ENCODE peak calls at places on chromosome X, in seven cellular contexts. E is astrocyte of the spinal cord, V is AG09309, A is cardiac fibroblast, C is breast epithelium, S is MM.1S, K is right lobe of liver. Y is an unnamed sample.

GRCh38 chrX:98067611-98068010 is 1183.9 kb downstream of the RPA4 start:
- DNase-seq in E (peak), V (no peak), S (no peak), K (no peak), A (peak), C (no peak), Y (no peak)

GRCh38 chrX:18424482-18425198 is 768 bp upstream of the CDKL5 start:
- DNase-seq in E (peak), S (peak), A (peak), K (no peak), C (no peak), V (no peak), Y (peak)

GRCh38 chrX:69289046-69289838 is 124.0 kb upstream of the PJA1 start:
- DNase-seq in V (no peak), C (no peak), S (no peak), A (no peak), K (no peak), E (no peak), Y (no peak)

GRCh38 chrX:48700951-48701653 is 4.6 kb downstream of the SUV39H1 start:
- DNase-seq in S (no peak), K (no peak), V (no peak), E (no peak), A (peak), C (no peak), Y (no peak)

GRCh38 chrX:8755116-8755515 is 23.2 kb upstream of the ANOS1 start:
- DNase-seq in E (no peak), V (no peak), K (no peak), S (no peak), C (no peak), A (no peak), Y (no peak)

GRCh38 chrX:134801267-134801666 is 143.0 kb upstream of the PLAC1 start:
- DNase-seq in C (no peak), K (no peak), S (no peak), A (peak), E (no peak), V (no peak), Y (no peak)

GRCh38 chrX:9707306-9708015 is 58.2 kb downstream of the GPR143 start:
- DNase-seq in C (no peak), S (no peak), E (no peak), A (no peak), V (no peak), K (no peak), Y (peak)

GRCh38 chrX:19291086-19291485 is 52.6 kb upstream of the PDHA1 start:
- DNase-seq in V (no peak), K (no peak), A (no peak), S (no peak), E (peak), C (no peak), Y (no peak)

GRCh38 chrX:47564438-47565085 is 3.6 kb downstream of the ARAF start:
- DNase-seq in C (no peak), A (no peak), V (no peak), S (no peak), K (no peak), E (no peak), Y (no peak)

GRCh38 chrX:68932611-68933010 is 103.8 kb downstream of the EFNB1 start:
- DNase-seq in V (no peak), K (no peak), A (no peak), E (no peak), S (no peak), C (no peak), Y (no peak)

GRCh38 chrX:19344661-19345060 is 934 bp downstream of the PDHA1 start:
- DNase-seq in K (no peak), S (no peak), C (no peak), E (no peak), V (no peak), A (no peak), Y (no peak)

GRCh38 chrX:6159468-6159867 is 69.2 kb downstream of the NLGN4X start:
- DNase-seq in S (no peak), A (no peak), C (no peak), V (no peak), E (no peak), K (peak), Y (no peak)

GRCh38 chrX:108261541-108262218 is 170.1 kb downstream of the ATG4A start:
- DNase-seq in K (no peak), A (peak), C (no peak), E (peak), V (no peak), S (no peak), Y (peak)

GRCh38 chrX:1165535-1166196 is 46.8 kb downstream of the CRLF2 start:
- DNase-seq in C (no peak), K (no peak), V (no peak), S (no peak), A (peak), E (peak), Y (no peak)

GRCh38 chrX:54721424-54721823 is 76.6 kb downstream of the ITIH6 start:
- DNase-seq in E (no peak), V (no peak), A (peak), C (no peak), K (no peak), S (no peak), Y (no peak)

GRCh38 chrX:80216086-80216485 is 201.5 kb downstream of the TBX22 start:
- DNase-seq in V (no peak), S (no peak), E (no peak), C (no peak), K (no peak), A (peak), Y (no peak)

GRCh38 chrX:47991263-47992092 is 12.3 kb downstream of the ZNF182 start:
- DNase-seq in C (no peak), V (peak), K (no peak), S (no peak), A (peak), E (peak), Y (peak)

GRCh38 chrX:67619253-67619652 is 75.4 kb downstream of the AR start:
- DNase-seq in C (no peak), V (peak), K (no peak), S (no peak), E (peak), A (peak), Y (peak)

GRCh38 chrX:134172588-134173259 is 64.3 kb upstream of the CCDC160 start:
- DNase-seq in S (peak), V (no peak), C (no peak), K (peak), A (peak), E (peak), Y (peak)

GRCh38 chrX:69025802-69026301 is 139.4 kb downstream of the PJA1 start:
- DNase-seq in E (peak), S (no peak), K (no peak), V (peak), A (peak), C (no peak), Y (no peak)

GRCh38 chrX:53421772-53422090 is 723 bp downstream of the SMC1A start:
- DNase-seq in E (no peak), S (no peak), V (no peak), C (no peak), A (no peak), K (no peak), Y (no peak)

GRCh38 chrX:150329282-150329681 is 33.8 kb upstream of the MAMLD1 start:
- DNase-seq in A (no peak), K (no peak), V (no peak), C (no peak), E (no peak), S (no peak), Y (no peak)

GRCh38 chrX:120823554-120823953 is 52.1 kb downstream of the CT47B1 start:
- DNase-seq in C (no peak), A (peak), S (no peak), K (no peak), E (no peak), V (no peak), Y (peak)

GRCh38 chrX:74551934-74552333 is 62.5 kb downstream of the RLIM start:
- DNase-seq in C (no peak), K (no peak), A (no peak), S (no peak), E (no peak), V (no peak), Y (no peak)

GRCh38 chrX:3548743-3549441 is 164.6 kb downstream of the PRKX start:
- DNase-seq in S (no peak), V (peak), E (peak), K (no peak), A (peak), C (no peak), Y (peak)

GRCh38 chrX:119190736-119191282 is 45.3 kb upstream of the PGRMC1 start:
- DNase-seq in C (no peak), S (no peak), A (peak), K (no peak), V (no peak), E (no peak), Y (peak)

GRCh38 chrX:21702725-21703228 is 44.6 kb upstream of the KLHL34 start:
- DNase-seq in S (no peak), C (no peak), E (no peak), K (no peak), V (no peak), A (no peak), Y (no peak)

DNA sequence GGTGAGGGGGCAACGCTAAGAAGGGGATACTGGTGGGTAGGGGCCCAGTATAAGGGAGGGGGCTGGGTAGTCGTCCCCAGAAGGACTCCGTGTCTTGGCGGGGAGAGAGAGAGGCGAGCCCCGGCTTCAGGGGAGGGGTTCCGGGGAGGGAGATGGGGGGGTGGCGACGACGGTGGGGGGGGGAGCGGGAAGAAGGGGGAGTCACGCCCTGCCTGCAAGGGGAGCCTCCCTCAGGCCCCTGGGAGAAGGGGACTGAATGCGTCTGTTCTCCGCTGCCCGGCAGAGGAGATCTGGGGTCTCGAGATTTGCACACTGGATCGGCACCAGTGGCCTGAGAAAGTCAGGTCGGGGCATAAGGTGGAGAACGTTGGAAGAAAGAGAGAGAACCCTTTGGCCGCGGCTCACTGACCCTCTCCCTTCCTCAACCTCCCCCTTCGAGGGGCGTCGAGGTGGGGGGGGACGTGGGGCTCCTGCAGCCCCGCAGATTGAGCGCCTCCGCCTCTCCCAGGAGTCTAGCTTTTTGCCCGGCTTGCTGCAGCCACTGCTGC is 609 bp upstream of the BCORL1 start:
- DNase-seq in S (no peak), C (no peak), K (peak), A (no peak), V (no peak), E (no peak), Y (no peak)
- H3K4me3 ChIP-seq in S (peak), C (no peak), K (peak), A (peak), V (no peak), E (no peak), Y (peak)

GRCh38 chrX:124348152-124348551 is 1.8 kb downstream of the SH2D1A start:
- DNase-seq in S (no peak), E (no peak), C (no peak), K (no peak), V (no peak), A (no peak), Y (no peak)

GRCh38 chrX:124349054-124349453 is 2.7 kb downstream of the SH2D1A start:
- DNase-seq in C (no peak), V (no peak), S (no peak), A (no peak), E (no peak), K (no peak), Y (no peak)

GRCh38 chrX:124346064-124346876 is at the start of gene SH2D1A:
- DNase-seq in C (no peak), V (no peak), E (no peak), A (no peak), K (no peak), S (no peak), Y (no peak)

GRCh38 chrX:124346877-124347241 is 496 bp downstream of the SH2D1A start:
- DNase-seq in A (no peak), K (no peak), V (no peak), S (no peak), C (no peak), E (no peak), Y (no peak)

DNA sequence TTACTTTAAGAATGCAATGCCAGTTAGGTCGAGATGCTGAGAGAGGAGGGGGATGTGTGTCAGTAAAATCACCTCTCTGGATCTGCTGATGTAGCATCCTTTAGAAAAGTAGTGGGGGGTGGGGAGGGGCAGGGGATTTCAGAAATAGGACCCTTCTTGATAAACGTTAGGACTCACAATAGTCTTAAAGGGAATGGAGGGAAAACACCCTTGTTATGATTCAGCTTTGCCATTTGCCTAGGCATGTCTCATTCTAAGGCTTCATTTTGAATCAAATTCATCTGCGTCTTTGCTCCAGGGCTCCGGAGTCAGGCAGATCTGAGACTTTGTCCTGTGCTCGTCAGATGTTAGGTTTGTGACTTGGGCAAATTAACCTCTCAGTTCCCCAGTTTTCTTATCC is 879 bp downstream of the SH2D1A start:
- DNase-seq in E (no peak), S (no peak), C (no peak), A (no peak), K (no peak), V (no peak), Y (no peak)
- TF ChIP-seq CTCF in E (no peak), S (no peak), C (no peak), A (no peak), K (no peak), V (no peak), Y (no peak)

GRCh38 chrX:12974217-12974796 is 603 bp upstream of the TMSB4X start:
- DNase-seq in A (peak), S (no peak), V (no peak), E (peak), K (peak), C (peak), Y (peak)

GRCh38 chrX:12972239-12972638 is 2.7 kb upstream of the TMSB4X start:
- DNase-seq in C (no peak), E (no peak), A (peak), S (no peak), V (no peak), K (no peak), Y (no peak)

GRCh38 chrX:12971282-12972003 is 3.5 kb upstream of the TMSB4X start:
- DNase-seq in A (no peak), E (no peak), C (no peak), K (peak), S (no peak), V (no peak), Y (no peak)

GRCh38 chrX:12973561-12974216 is 1.2 kb upstream of the TMSB4X start:
- DNase-seq in V (no peak), K (no peak), A (no peak), E (no peak), C (no peak), S (no peak), Y (no peak)

GRCh38 chrX:12972867-12973560 is 1.9 kb upstream of the TMSB4X start:
- DNase-seq in V (no peak), E (no peak), K (no peak), C (no peak), A (peak), S (no peak), Y (no peak)
- H3K4me3 ChIP-seq in V (no peak), E (no peak), K (no peak), C (peak), A (no peak), S (no peak), Y (no peak)

GRCh38 chrX:66203114-66203513 is 39.1 kb downstream of the HEPH start:
- DNase-seq in C (no peak), E (no peak), V (no peak), A (no peak), K (no peak), S (no peak), Y (no peak)

GRCh38 chrX:66200050-66200664 is 36.1 kb downstream of the HEPH start:
- DNase-seq in V (no peak), A (no peak), E (no peak), S (peak), K (no peak), C (no peak), Y (no peak)

GRCh38 chrX:66200855-66201795 is 37.1 kb downstream of the HEPH start:
- DNase-seq in S (peak), C (no peak), A (peak), K (no peak), E (peak), V (peak), Y (peak)
- TF ChIP-seq CTCF in S (peak), C (peak), A (no peak), K (peak), E (peak), V (peak), Y (no peak)

DNA sequence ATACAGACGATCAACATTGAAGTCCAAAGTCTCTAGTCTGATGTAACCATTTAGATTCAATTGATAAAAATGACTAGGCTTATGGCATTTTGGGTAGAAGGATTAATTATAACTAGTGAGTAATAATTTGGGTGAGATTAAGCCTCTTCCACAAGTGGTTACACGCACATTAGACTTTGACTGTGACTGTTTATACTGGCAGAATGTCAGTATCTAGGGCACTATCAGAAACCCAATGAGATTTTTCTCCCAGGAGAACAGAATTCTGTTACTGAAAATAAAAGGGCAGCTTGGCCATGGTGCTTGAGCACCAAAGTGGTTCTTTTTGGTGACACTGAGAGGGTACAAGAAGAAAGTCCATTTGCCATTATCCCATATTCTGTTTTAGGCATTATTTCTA is 3.3 kb downstream of the PLS3 start:
- DNase-seq in A (peak), S (no peak), E (peak), K (no peak), V (no peak), C (no peak), Y (peak)
- H3K4me3 ChIP-seq in A (no peak), S (no peak), E (no peak), K (no peak), V (no peak), C (no peak), Y (no peak)

DNA sequence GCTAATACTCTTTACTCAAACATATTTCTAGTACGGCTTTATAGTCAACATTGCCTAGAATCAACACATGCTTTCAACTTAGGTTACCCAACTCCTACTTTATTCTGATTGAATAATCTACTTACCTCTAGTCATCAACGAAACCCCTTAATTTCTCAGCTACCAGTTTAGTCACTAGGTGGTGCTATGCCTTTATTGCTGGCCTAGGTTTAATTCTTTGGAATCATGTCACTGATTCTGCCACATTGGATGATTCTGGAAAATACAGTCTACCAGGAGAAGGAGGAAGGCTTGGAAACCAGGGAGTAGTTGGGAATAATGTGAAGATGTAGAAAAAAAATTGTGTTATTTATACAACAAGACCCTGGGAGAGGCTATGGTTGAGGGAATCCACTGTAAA is 167.7 kb downstream of the DCAF12L2 start:
- DNase-seq in K (no peak), S (peak), V (no peak), A (peak), C (no peak), E (no peak), Y (no peak)
- TF ChIP-seq CTCF in K (peak), S (peak), V (no peak), A (peak), C (no peak), E (no peak), Y (no peak)

GRCh38 chrX:153781428-153782047 is 697 bp downstream of the SRPK3 start:
- DNase-seq in C (no peak), S (no peak), A (no peak), E (no peak), K (no peak), V (no peak), Y (no peak)

GRCh38 chrX:153783378-153784013 is 2.7 kb downstream of the SRPK3 start:
- DNase-seq in K (no peak), A (no peak), S (no peak), C (no peak), E (no peak), V (no peak), Y (no peak)

GRCh38 chrX:153782871-153783270 is 2.0 kb downstream of the SRPK3 start:
- DNase-seq in S (no peak), K (no peak), A (no peak), V (no peak), E (no peak), C (no peak), Y (no peak)

GRCh38 chrX:153780678-153781427 is at the start of gene SRPK3:
- DNase-seq in E (peak), A (no peak), V (no peak), C (no peak), S (no peak), K (no peak), Y (no peak)

GRCh38 chrX:153782324-153782723 is 1.5 kb downstream of the SRPK3 start:
- DNase-seq in E (no peak), S (no peak), C (peak), A (no peak), V (no peak), K (no peak), Y (no peak)
- H3K4me3 ChIP-seq in E (no peak), S (no peak), C (no peak), A (no peak), V (no peak), K (no peak), Y (no peak)

DNA sequence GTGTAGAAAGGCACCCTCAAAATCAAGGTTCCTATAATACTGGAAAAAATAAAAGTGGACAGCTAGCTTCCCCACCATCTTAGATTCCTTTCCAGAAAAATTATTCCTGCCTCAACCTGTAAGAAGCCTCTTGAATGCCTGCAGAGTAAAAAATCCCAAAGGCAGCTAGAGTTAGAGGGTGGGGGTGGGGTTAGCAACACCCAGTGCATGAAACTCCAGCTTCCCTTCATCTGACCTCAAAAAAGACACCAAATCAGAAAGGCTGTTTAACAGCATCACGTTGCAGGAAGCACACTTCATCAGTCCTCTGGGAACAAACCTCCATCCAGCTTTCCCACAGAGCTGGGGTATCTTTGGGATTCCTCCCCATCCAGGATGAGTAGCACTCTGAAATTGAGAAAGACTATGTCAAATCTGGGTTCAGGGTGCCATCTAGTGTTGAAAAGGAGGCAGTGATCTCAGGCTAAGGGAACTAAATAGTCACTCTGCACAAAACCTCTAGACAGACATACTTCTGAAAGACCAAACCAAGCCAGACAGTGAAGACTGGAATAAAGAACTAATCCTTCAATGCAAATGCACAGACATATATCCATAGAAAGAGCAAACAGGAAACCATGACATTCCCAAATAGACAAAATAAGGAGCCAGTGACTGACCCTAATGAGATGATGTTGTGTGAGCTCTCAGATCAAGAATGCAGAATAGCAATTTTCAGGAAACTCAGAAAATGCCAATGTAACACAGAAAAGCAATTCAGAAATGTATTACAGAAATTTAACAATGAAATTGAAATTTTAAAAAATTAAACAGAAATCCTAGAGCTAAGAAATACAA is 97.9 kb downstream of the ARHGEF9 start:
- DNase-seq in A (peak), E (peak), C (no peak), K (no peak), S (peak), V (peak), Y (peak)
- TF ChIP-seq CTCF in A (peak), E (peak), C (peak), K (peak), S (peak), V (peak), Y (peak)

Y was measured in foreskin fibroblast.